ENCODE peak calls at places on chromosome 15, in six cellular contexts. U is OCI-LY7, V is GM23248, W is GM23338, Q is MM.1S, P is PC-9. E is an unnamed sample. For H3K4me1 and H3K9me2, the result is how much of the 10 kb centered on the place peaks cover.

GRCh38 chr15:50262533-50262932 is 3.0 kb downstream of the HDC start:
- DNase-seq in P (no peak), U (no peak), V (no peak), Q (no peak), W (no peak), E (no peak)

GRCh38 chr15:48352474-48353072 is 21.3 kb downstream of the DUT start:
- DNase-seq in V (peak), W (peak), U (peak), Q (peak), P (peak), E (peak)

GRCh38 chr15:63942486-63943365 is 103.6 kb downstream of the DAPK2 start:
- DNase-seq in U (peak), V (no peak), Q (no peak), P (no peak), W (no peak), E (no peak)

GRCh38 chr15:50134524-50135024 is 15.5 kb upstream of the ATP8B4 start:
- DNase-seq in P (no peak), V (peak), U (no peak), Q (no peak), W (no peak), E (no peak)

GRCh38 chr15:100958326-100959065 is 39.3 kb downstream of the LRRK1 start:
- DNase-seq in Q (no peak), P (no peak), V (peak), W (no peak), U (no peak), E (no peak)

GRCh38 chr15:101528917-101529299 is 39.4 kb upstream of the PCSK6 start:
- DNase-seq in V (no peak), W (no peak), P (no peak), U (no peak), Q (no peak), E (no peak)

GRCh38 chr15:77097317-77097721 is 26.4 kb upstream of the TSPAN3 start:
- DNase-seq in W (no peak), P (no peak), V (no peak), Q (no peak), U (no peak), E (no peak)

GRCh38 chr15:62444104-62445027 is 279.3 kb upstream of the C2CD4B start:
- DNase-seq in U (no peak), Q (no peak), P (peak), W (no peak), V (peak), E (no peak)

GRCh38 chr15:76116138-76116885 is 56.5 kb downstream of the TMEM266 start:
- DNase-seq in Q (no peak), W (peak), U (no peak), P (no peak), V (no peak), E (no peak)

GRCh38 chr15:90022345-90022744 is 21.2 kb downstream of the ZNF710 start:
- DNase-seq in Q (no peak), W (no peak), P (no peak), V (no peak), U (no peak), E (no peak)

GRCh38 chr15:62110000-62110851 is 43.4 kb downstream of the C2CD4A start:
- DNase-seq in W (no peak), U (no peak), V (peak), P (no peak), Q (no peak), E (peak)

GRCh38 chr15:85771781-85772445 is 22.8 kb downstream of the KLHL25 start:
- DNase-seq in U (no peak), V (peak), Q (no peak), W (no peak), P (no peak), E (no peak)

GRCh38 chr15:24078310-24079029 is 391.4 kb upstream of the NDN start:
- DNase-seq in W (no peak), P (no peak), Q (no peak), U (no peak), V (no peak), E (no peak)

GRCh38 chr15:90829942-90830440 is 38.4 kb upstream of the FURIN start:
- DNase-seq in V (no peak), W (no peak), Q (no peak), P (no peak), U (peak), E (no peak)

GRCh38 chr15:39785139-39785538 is 2.5 kb upstream of the FSIP1 start:
- DNase-seq in P (no peak), U (no peak), V (no peak), W (no peak), Q (peak), E (no peak)

GRCh38 chr15:52567886-52568568 is 803 bp downstream of the ARPP19 start:
- DNase-seq in V (peak), W (peak), Q (peak), U (peak), P (peak), E (peak)

GRCh38 chr15:61689067-61689466 is 371.2 kb downstream of the VPS13C start:
- DNase-seq in U (no peak), W (peak), P (no peak), Q (no peak), V (no peak), E (no peak)

GRCh38 chr15:72932461-72932860 is 119.8 kb upstream of the NEO1 start:
- DNase-seq in P (no peak), V (no peak), W (no peak), U (no peak), Q (no peak), E (no peak)

GRCh38 chr15:48828906-48829305 is 18.0 kb upstream of the CEP152 start:
- DNase-seq in Q (no peak), U (no peak), W (no peak), V (no peak), P (no peak), E (no peak)

GRCh38 chr15:38750816-38751215 is 186.2 kb upstream of the RASGRP1 start:
- DNase-seq in W (no peak), U (no peak), Q (no peak), V (no peak), P (no peak), E (no peak)

GRCh38 chr15:91555307-91555706 is 298.2 kb upstream of the SLCO3A1 start:
- DNase-seq in V (no peak), W (peak), P (no peak), Q (no peak), U (no peak), E (no peak)

GRCh38 chr15:90872481-90873184 is 4.2 kb downstream of the FURIN start:
- DNase-seq in P (no peak), W (no peak), U (no peak), V (peak), Q (no peak), E (peak)

GRCh38 chr15:90221251-90221900 is 12.4 kb downstream of the CIB1 start:
- DNase-seq in Q (peak), W (peak), U (peak), P (peak), V (peak), E (peak)

GRCh38 chr15:63939531-63940130 is 105.9 kb upstream of the HERC1 start:
- DNase-seq in W (no peak), Q (no peak), U (no peak), P (no peak), V (peak), E (no peak)

GRCh38 chr15:29671308-29671981 is 150.8 kb downstream of the TJP1 start:
- DNase-seq in P (no peak), V (peak), Q (no peak), U (no peak), W (no peak), E (no peak)

GRCh38 chr15:97483232-97483631 is 477.3 kb upstream of the ARRDC4 start:
- DNase-seq in W (no peak), U (no peak), V (no peak), P (no peak), Q (no peak), E (no peak)

GRCh38 chr15:101118116-101118515 is 133.7 kb downstream of the CHSY1 start:
- DNase-seq in V (no peak), Q (no peak), P (no peak), W (no peak), U (no peak), E (no peak)

GRCh38 chr15:23869391-23869790 is 182.3 kb upstream of the NDN start:
- DNase-seq in V (peak), Q (no peak), W (peak), U (no peak), P (no peak), E (peak)

GRCh38 chr15:76035593-76035992 is 23.4 kb upstream of the NRG4 start:
- DNase-seq in Q (no peak), W (peak), U (no peak), V (no peak), P (no peak), E (no peak)

GRCh38 chr15:40511472-40512133 is 40.8 kb downstream of the CHST14 start:
- DNase-seq in W (peak), Q (peak), U (no peak), V (peak), P (peak), E (peak)

GRCh38 chr15:69930754-69931153 is 167.0 kb downstream of the TLE3 start:
- DNase-seq in U (no peak), V (no peak), W (no peak), Q (no peak), P (no peak), E (no peak)

DNA sequence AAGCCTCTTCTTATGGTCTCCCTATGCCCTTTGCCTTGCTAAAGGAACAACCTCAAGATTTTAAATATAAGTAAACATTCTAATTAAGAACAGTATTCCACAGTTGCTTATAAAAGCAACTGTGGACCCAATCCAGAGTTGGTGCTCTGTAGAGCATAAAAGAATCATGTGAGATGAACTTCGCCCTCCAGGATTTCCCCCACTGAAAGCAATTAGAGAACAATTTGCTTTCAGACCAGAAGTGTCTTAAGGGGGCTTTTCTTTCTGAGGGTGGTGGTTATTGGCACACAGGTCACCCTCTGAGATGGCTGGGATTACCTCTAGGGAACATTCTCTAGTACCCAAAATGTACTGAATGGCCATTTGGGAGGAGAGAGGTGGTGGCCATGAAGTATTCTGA is 10.6 kb downstream of the ZNF592 start:
- DNase-seq in W (no peak), Q (no peak), U (no peak), V (no peak), P (no peak), E (no peak)
- H3K4me1 ChIP-seq in W (under half), Q (under half), U (under half), V (under half), P (under half), E (under half)

GRCh38 chr15:35566991-35567390 is 21.0 kb upstream of the DPH6 start:
- DNase-seq in V (no peak), W (no peak), P (no peak), U (no peak), Q (no peak), E (no peak)
- H3K9me2 ChIP-seq in V (under half), W (under half), P (under half), U (under half), Q (under half), E (under half)

GRCh38 chr15:34879112-34879511 is 83.8 kb upstream of the ACTC1 start:
- DNase-seq in V (no peak), U (no peak), P (no peak), Q (no peak), W (no peak), E (no peak)
- H3K4me1 ChIP-seq in V (under half), U (under half), P (under half), Q (under half), W (under half), E (under half)

GRCh38 chr15:58384667-58385066 is 47.1 kb upstream of the LIPC start:
- DNase-seq in W (no peak), P (no peak), V (no peak), U (no peak), Q (no peak), E (no peak)
- H3K9me2 ChIP-seq in W (under half), P (under half), V (under half), U (under half), Q (under half), E (under half)

GRCh38 chr15:93058128-93058527 is 30.9 kb downstream of the RGMA start:
- DNase-seq in P (no peak), W (no peak), V (no peak), U (no peak), Q (no peak), E (no peak)
- H3K4me1 ChIP-seq in P (under half), W (under half), V (under half), U (under half), Q (under half), E (under half)

DNA sequence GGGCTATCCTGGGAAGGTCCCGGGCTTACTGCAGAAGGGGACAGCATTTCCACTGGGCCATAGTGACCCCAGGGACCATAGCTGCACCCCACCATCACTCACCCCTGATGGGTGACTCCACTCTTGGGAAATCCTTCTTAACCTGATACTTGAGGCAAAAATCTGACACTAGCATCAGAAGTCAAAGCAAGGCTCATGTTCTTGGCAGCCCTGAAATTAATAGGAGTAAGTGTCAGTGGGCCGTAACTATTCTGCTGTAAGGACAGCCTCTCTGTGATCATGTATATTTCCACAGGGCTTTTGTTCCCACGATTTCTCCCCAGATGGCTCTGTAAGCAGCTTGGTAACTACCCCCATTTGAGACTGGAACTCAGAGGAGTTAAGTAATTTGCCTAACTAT is 33.7 kb downstream of the HAPLN3 start:
- DNase-seq in Q (no peak), V (no peak), W (no peak), P (no peak), U (no peak), E (no peak)
- H3K9me2 ChIP-seq in Q (under half), V (under half), W (under half), P (under half), U (under half), E (under half)

GRCh38 chr15:57215371-57215770 is 160.9 kb upstream of the CGNL1 start:
- DNase-seq in Q (no peak), P (no peak), W (no peak), V (peak), U (no peak), E (no peak)
- H3K4me1 ChIP-seq in Q (under half), P (under half), W (under half), V (half or more), U (under half), E (under half)